ENCODE peak calls at places on chromosomes 6 and 20, in six cellular contexts. One of them, this sample, is unnamed.

GRCh38 chr20:17910828-17911294 is 57.7 kb downstream of the SNX5 start:
- DNase-seq in ascending aorta: peak; percentile 67
- DNase-seq in left cardiac atrium: peak; percentile 57
- DNase-seq in lung: peak; percentile 40
- DNase-seq in sciatic nerve: no peak
- DNase-seq in A549: no peak
- DNase-seq in this sample: no peak

GRCh38 chr20:49508435-49509199 is 26.1 kb upstream of the KCNB1 start:
- DNase-seq in ascending aorta: no peak
- DNase-seq in left cardiac atrium: no peak
- DNase-seq in lung: no peak
- DNase-seq in sciatic nerve: no peak
- DNase-seq in A549: peak; percentile 52
- DNase-seq in this sample: no peak

GRCh38 chr20:11849976-11850670 is 67.6 kb upstream of the BTBD3 start:
- DNase-seq in ascending aorta: no peak
- DNase-seq in left cardiac atrium: no peak
- DNase-seq in lung: no peak
- DNase-seq in sciatic nerve: no peak
- DNase-seq in A549: no peak
- DNase-seq in this sample: peak; percentile 57

GRCh38 chr20:50055524-50056083 is 57.3 kb downstream of the UBE2V1 start:
- DNase-seq in ascending aorta: no peak
- DNase-seq in left cardiac atrium: no peak
- DNase-seq in lung: no peak
- DNase-seq in sciatic nerve: no peak
- DNase-seq in A549: no peak
- DNase-seq in this sample: no peak

GRCh38 chr6:42354707-42355106 is 97.0 kb downstream of the TRERF1 start:
- DNase-seq in ascending aorta: no peak
- DNase-seq in left cardiac atrium: no peak
- DNase-seq in lung: no peak
- DNase-seq in sciatic nerve: no peak
- DNase-seq in A549: no peak
- DNase-seq in this sample: no peak

GRCh38 chr6:42281016-42281533 is 63.4 kb upstream of the MRPS10 start:
- DNase-seq in ascending aorta: no peak
- DNase-seq in left cardiac atrium: no peak
- DNase-seq in lung: no peak
- DNase-seq in sciatic nerve: no peak
- DNase-seq in A549: no peak
- DNase-seq in this sample: no peak

GRCh38 chr6:11650297-11650696 is 112.7 kb downstream of the TMEM170B start:
- DNase-seq in ascending aorta: no peak
- DNase-seq in left cardiac atrium: peak; percentile 70
- DNase-seq in lung: no peak
- DNase-seq in sciatic nerve: no peak
- DNase-seq in A549: peak; percentile 35
- DNase-seq in this sample: no peak

GRCh38 chr6:122563364-122564052 is 46.7 kb upstream of the PKIB start:
- DNase-seq in ascending aorta: no peak
- DNase-seq in left cardiac atrium: no peak
- DNase-seq in lung: no peak
- DNase-seq in sciatic nerve: no peak
- DNase-seq in A549: no peak
- DNase-seq in this sample: no peak

GRCh38 chr20:59043698-59044097 is 1.1 kb upstream of the PRELID3B start:
- DNase-seq in ascending aorta: no peak
- DNase-seq in left cardiac atrium: no peak
- DNase-seq in lung: no peak
- DNase-seq in sciatic nerve: no peak
- DNase-seq in A549: no peak
- DNase-seq in this sample: no peak

GRCh38 chr6:30007132-30007764 is 53.8 kb upstream of the POLR1H start:
- DNase-seq in ascending aorta: no peak
- DNase-seq in left cardiac atrium: peak; percentile 46
- DNase-seq in lung: peak; percentile 38
- DNase-seq in sciatic nerve: no peak
- DNase-seq in A549: no peak
- DNase-seq in this sample: no peak

GRCh38 chr6:82371799-82372508 is 8.3 kb downstream of the TPBG start:
- DNase-seq in ascending aorta: no peak
- DNase-seq in left cardiac atrium: no peak
- DNase-seq in lung: no peak
- DNase-seq in sciatic nerve: no peak
- DNase-seq in A549: no peak
- DNase-seq in this sample: no peak

GRCh38 chr6:159728552-159728951 is 1.2 kb downstream of the WTAP start:
- DNase-seq in ascending aorta: no peak
- DNase-seq in left cardiac atrium: no peak
- DNase-seq in lung: no peak
- DNase-seq in sciatic nerve: no peak
- DNase-seq in A549: no peak
- DNase-seq in this sample: no peak

GRCh38 chr20:64179805-64180204 is 15.6 kb downstream of the MYT1 start:
- DNase-seq in ascending aorta: no peak
- DNase-seq in left cardiac atrium: no peak
- DNase-seq in lung: no peak
- DNase-seq in sciatic nerve: no peak
- DNase-seq in A549: no peak
- DNase-seq in this sample: no peak

GRCh38 chr6:18115356-18115755 is 7.1 kb downstream of the NHLRC1 start:
- DNase-seq in ascending aorta: no peak
- DNase-seq in left cardiac atrium: no peak
- DNase-seq in lung: no peak
- DNase-seq in sciatic nerve: no peak
- DNase-seq in A549: no peak
- DNase-seq in this sample: no peak

GRCh38 chr6:160999508-160999907 is 7.9 kb downstream of the MAP3K4 start:
- DNase-seq in ascending aorta: no peak
- DNase-seq in left cardiac atrium: no peak
- DNase-seq in lung: no peak
- DNase-seq in sciatic nerve: no peak
- DNase-seq in A549: no peak
- DNase-seq in this sample: no peak

GRCh38 chr6:132052096-132052495 is 100.9 kb upstream of the CCN2 start:
- DNase-seq in ascending aorta: no peak
- DNase-seq in left cardiac atrium: no peak
- DNase-seq in lung: no peak
- DNase-seq in sciatic nerve: no peak
- DNase-seq in A549: no peak
- DNase-seq in this sample: no peak

GRCh38 chr20:13422637-13423036 is 201.6 kb downstream of the ISM1 start:
- DNase-seq in ascending aorta: no peak
- DNase-seq in left cardiac atrium: no peak
- DNase-seq in lung: no peak
- DNase-seq in sciatic nerve: no peak
- DNase-seq in A549: peak; percentile 51
- DNase-seq in this sample: no peak

GRCh38 chr6:118708055-118708454 is 56.7 kb upstream of the CEP85L start:
- DNase-seq in ascending aorta: no peak
- DNase-seq in left cardiac atrium: no peak
- DNase-seq in lung: no peak
- DNase-seq in sciatic nerve: no peak
- DNase-seq in A549: peak; percentile 58
- DNase-seq in this sample: no peak

GRCh38 chr20:49729780-49730179 is 16.1 kb upstream of the B4GALT5 start:
- DNase-seq in ascending aorta: no peak
- DNase-seq in left cardiac atrium: no peak
- DNase-seq in lung: no peak
- DNase-seq in sciatic nerve: no peak
- DNase-seq in A549: no peak
- DNase-seq in this sample: no peak

GRCh38 chr6:31901953-31902643 is at the start of gene ZBTB12:
- DNase-seq in ascending aorta: peak; percentile 94
- DNase-seq in left cardiac atrium: peak; percentile 91
- DNase-seq in lung: peak; percentile 92
- DNase-seq in sciatic nerve: peak; percentile 95
- DNase-seq in A549: peak; percentile 94
- DNase-seq in this sample: peak; percentile 93

GRCh38 chr20:53691060-53691810 is 97.6 kb upstream of the ZNF217 start:
- DNase-seq in ascending aorta: no peak
- DNase-seq in left cardiac atrium: no peak
- DNase-seq in lung: no peak
- DNase-seq in sciatic nerve: no peak
- DNase-seq in A549: no peak
- DNase-seq in this sample: no peak

GRCh38 chr6:63527658-63528514 is 44.4 kb upstream of the LOC128125822 start:
- DNase-seq in ascending aorta: no peak
- DNase-seq in left cardiac atrium: no peak
- DNase-seq in lung: peak; percentile 46
- DNase-seq in sciatic nerve: peak; percentile 65
- DNase-seq in A549: peak; percentile 97
- DNase-seq in this sample: peak; percentile 86

This sample was measured in T1000.